ENCODE peak calls at places on chromosomes 16 and 17, in six cellular contexts. A is NCI-H2081, M is ecto neural progenitor cell, R is cardiac fibroblast, J is anterior cingulate cortex, B is kidney tubule cell. G is an unnamed sample.

GRCh38 chr17:79838541-79839274 is 532 bp downstream of the CBX4 start:
- DNase-seq in A (peak), M (peak), R (peak), J (peak), B (peak), G (peak)

GRCh38 chr17:32870969-32871368 is 6.0 kb downstream of the MYO1D start:
- DNase-seq in A (no peak), M (no peak), R (peak), J (no peak), B (no peak), G (no peak)

GRCh38 chr17:1120596-1121441 is 59.0 kb downstream of the ABR start:
- DNase-seq in A (no peak), M (no peak), R (no peak), J (no peak), B (no peak), G (no peak)

GRCh38 chr17:27733771-27734170 is 66.6 kb downstream of the NOS2 start:
- DNase-seq in A (no peak), M (no peak), R (no peak), J (no peak), B (no peak), G (no peak)

GRCh38 chr17:4474093-4474492 is 24.6 kb upstream of the SPNS2 start:
- DNase-seq in A (no peak), M (no peak), R (no peak), J (no peak), B (no peak), G (no peak)

GRCh38 chr17:50043290-50044148 is 12.4 kb upstream of the ITGA3 start:
- DNase-seq in A (no peak), M (no peak), R (peak), J (no peak), B (peak), G (no peak)

GRCh38 chr17:82848022-82848592 is 8.3 kb upstream of the ZNF750 start:
- DNase-seq in A (peak), M (no peak), R (peak), J (no peak), B (peak), G (no peak)

GRCh38 chr16:29745126-29745852 is 501 bp downstream of the C16orf54 start:
- DNase-seq in A (no peak), M (no peak), R (no peak), J (no peak), B (no peak), G (no peak)

GRCh38 chr17:36024440-36024839 is 6.7 kb upstream of the CCL23 start:
- DNase-seq in A (no peak), M (no peak), R (no peak), J (no peak), B (no peak), G (no peak)

GRCh38 chr17:10349403-10349802 is 23.4 kb downstream of the MYH13 start:
- DNase-seq in A (no peak), M (no peak), R (no peak), J (no peak), B (no peak), G (no peak)

GRCh38 chr17:38613525-38613980 is 7.8 kb upstream of the SRCIN1 start:
- DNase-seq in A (no peak), M (no peak), R (no peak), J (no peak), B (no peak), G (no peak)

GRCh38 chr17:4125552-4125951 is 17.3 kb downstream of the ZZEF1 start:
- DNase-seq in A (no peak), M (no peak), R (no peak), J (no peak), B (no peak), G (no peak)

GRCh38 chr17:34248807-34249496 is 6.1 kb upstream of the CCL2 start:
- DNase-seq in A (no peak), M (no peak), R (no peak), J (no peak), B (peak), G (no peak)

GRCh38 chr17:31537558-31537957 is 146.1 kb downstream of the RAB11FIP4 start:
- DNase-seq in A (no peak), M (no peak), R (no peak), J (no peak), B (peak), G (no peak)